ENCODE peak calls at places on chromosomes 16 and 17, in six cellular contexts. H is CD8-positive, alpha-beta T cell; S is breast epithelium; X is ovary; R is hepatocyte; M is naive thymus-derived CD4-positive, alpha-beta T cell. L is an unnamed sample.

GRCh38 chr17:77471984-77472836 is 331.4 kb downstream of the SEC14L1 start:
- DNase-seq in M (no peak), R (peak; percentile 81), S (no peak), X (peak; percentile 72), H (no peak), L (no peak)

GRCh38 chr17:9360610-9361571 is 214.7 kb downstream of the STX8 start:
- DNase-seq in X (peak; percentile 58), H (no peak), S (no peak), M (no peak), R (peak; percentile 75), L (no peak)

GRCh38 chr17:68053237-68054030 is 17.9 kb downstream of the KPNA2 start:
- DNase-seq in H (no peak), R (no peak), S (no peak), M (no peak), X (no peak), L (no peak)

GRCh38 chr17:17690156-17690737 is 9.0 kb downstream of the RAI1 start:
- DNase-seq in M (no peak), R (no peak), H (no peak), S (no peak), X (no peak), L (no peak)

GRCh38 chr16:56337858-56338325 is 87.5 kb downstream of the AMFR start:
- DNase-seq in H (no peak), R (no peak), M (no peak), X (no peak), S (no peak), L (no peak)

GRCh38 chr17:57274162-57274561 is 17.8 kb downstream of the MSI2 start:
- DNase-seq in H (no peak), M (no peak), X (no peak), R (no peak), S (no peak), L (no peak)

GRCh38 chr17:48541574-48542113 is 3.3 kb downstream of the HOXB2 start:
- DNase-seq in M (peak; percentile 38), S (peak; percentile 79), X (no peak), R (peak; percentile 50), H (peak; percentile 37), L (peak; percentile 86)

GRCh38 chr16:85220125-85220839 is 108.0 kb upstream of the CIBAR2 start:
- DNase-seq in S (no peak), H (no peak), M (no peak), X (peak; percentile 87), R (peak; percentile 73), L (no peak)

GRCh38 chr16:57893559-57894389 is 77.2 kb downstream of the CNGB1 start:
- DNase-seq in X (no peak), R (peak; percentile 72), S (no peak), H (no peak), M (no peak), L (no peak)

GRCh38 chr17:58006563-58006923 is 503 bp downstream of the SRSF1 start:
- DNase-seq in M (peak; percentile 33), S (peak; percentile 72), R (peak; percentile 93), H (peak; percentile 40), X (peak; percentile 88), L (peak; percentile 80)

GRCh38 chr16:24553983-24554382 is 14.6 kb downstream of the RBBP6 start:
- DNase-seq in M (no peak), S (no peak), X (no peak), R (no peak), H (no peak), L (no peak)

GRCh38 chr16:31487720-31488629 is 5.1 kb downstream of the SLC5A2 start:
- DNase-seq in H (peak; percentile 61), R (peak; percentile 82), X (no peak), S (no peak), M (peak; percentile 68), L (no peak)

GRCh38 chr16:30722916-30723315 is 23.9 kb downstream of the SRCAP start:
- DNase-seq in H (no peak), S (no peak), M (no peak), R (no peak), X (no peak), L (no peak)

GRCh38 chr17:14381606-14382005 is 80.7 kb downstream of the HS3ST3B1 start:
- DNase-seq in X (no peak), R (no peak), S (no peak), M (no peak), H (no peak), L (no peak)

GRCh38 chr16:19706846-19707245 is 11.2 kb downstream of the KNOP1 start:
- DNase-seq in X (no peak), M (no peak), S (no peak), H (no peak), R (no peak), L (no peak)

GRCh38 chr16:19704321-19705130 is 13.5 kb downstream of the KNOP1 start:
- DNase-seq in M (no peak), R (peak; percentile 43), X (peak; percentile 60), H (no peak), S (no peak), L (no peak)

GRCh38 chr16:19705131-19705501 is 12.9 kb downstream of the KNOP1 start:
- DNase-seq in X (no peak), M (no peak), S (no peak), H (no peak), R (no peak), L (no peak)

GRCh38 chr16:19707699-19708497 is 10.1 kb downstream of the KNOP1 start:
- DNase-seq in H (no peak), S (no peak), R (no peak), M (no peak), X (no peak), L (no peak)

GRCh38 chr16:19705843-19706242 is 12.2 kb downstream of the KNOP1 start:
- DNase-seq in X (no peak), H (no peak), M (no peak), S (no peak), R (no peak), L (no peak)
- H3K27ac ChIP-seq in X (no peak overlapping the region), H (no peak overlapping the region), M (no peak overlapping the region), S (peak overlapping the region; percentile 84), R (no peak overlapping the region), L (no peak overlapping the region)

DNA sequence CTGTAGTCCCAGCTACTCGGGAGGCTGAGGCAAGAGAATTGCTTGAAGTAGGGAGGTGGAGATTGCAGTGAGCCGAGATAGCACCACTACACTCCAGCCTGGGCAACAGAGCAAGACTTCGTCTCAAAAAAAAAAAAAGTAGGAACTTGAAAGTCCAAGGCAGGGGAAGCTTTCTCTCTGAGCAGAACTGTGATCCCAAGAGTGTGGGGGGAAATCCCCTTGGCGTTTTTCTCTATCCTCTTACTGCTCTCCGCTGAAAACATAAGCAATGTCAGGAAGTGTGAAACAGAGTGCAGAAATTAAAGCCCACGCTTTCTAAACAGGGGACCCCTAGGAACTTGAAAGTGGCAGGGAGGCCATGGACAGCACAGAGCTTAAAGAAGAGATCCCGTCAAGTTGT is 9.8 kb upstream of the CMTM3 start:
- DNase-seq in S (no peak), H (no peak), R (no peak), M (no peak), X (no peak), L (no peak)
- H3K27ac ChIP-seq in S (no peak overlapping the region), H (no peak overlapping the region), R (no peak overlapping the region), M (no peak overlapping the region), X (no peak overlapping the region), L (no peak overlapping the region)

DNA sequence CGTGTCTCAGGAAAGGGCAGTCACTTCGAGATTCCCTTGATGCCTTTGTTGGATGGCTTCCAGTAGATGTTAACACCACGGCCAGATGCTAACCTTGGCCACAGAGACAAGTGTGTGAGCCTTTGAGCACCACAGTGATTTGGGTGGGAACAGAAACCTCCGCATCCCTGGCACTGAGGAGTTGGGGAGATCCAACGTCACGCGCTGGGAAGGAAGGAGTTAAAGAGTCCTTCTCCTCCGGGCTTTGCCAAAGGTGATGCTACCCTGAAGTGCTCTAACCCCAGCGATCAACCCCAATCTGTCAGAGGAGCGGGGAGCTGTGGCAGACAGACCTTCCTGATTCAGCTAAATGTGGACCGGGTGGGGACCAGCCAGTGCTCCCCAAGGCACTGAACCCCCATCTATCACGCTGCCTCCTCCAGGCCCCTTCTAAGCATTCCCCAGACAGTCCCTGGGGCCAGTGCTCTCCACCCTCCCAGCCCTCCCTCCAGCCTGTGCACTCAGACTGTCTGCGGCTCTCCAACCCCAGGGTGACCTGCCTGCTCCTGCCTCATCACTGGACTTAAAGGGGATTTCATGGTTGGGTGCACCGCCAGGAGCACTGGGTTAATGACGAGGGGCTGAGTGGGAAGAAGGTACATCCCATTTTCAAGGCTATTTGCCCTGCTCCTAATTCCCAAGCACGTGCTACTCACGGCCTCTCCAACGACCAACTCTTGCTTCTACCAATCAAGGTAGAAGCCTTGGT is 3.2 kb upstream of the ABR start:
- DNase-seq in X (no peak), S (no peak), M (no peak), H (no peak), R (no peak), L (no peak)
- H3K27ac ChIP-seq in X (no peak overlapping the region), S (peak overlapping the region; percentile 43), M (no peak overlapping the region), H (no peak overlapping the region), R (no peak overlapping the region), L (peak overlapping the region; percentile 42)

GRCh38 chr17:75318211-75318610 is 29.0 kb upstream of the SLC25A19 start:
- DNase-seq in M (no peak), R (no peak), H (no peak), S (no peak), X (no peak), L (no peak)

GRCh38 chr17:75317671-75318070 is 28.4 kb upstream of the SLC25A19 start:
- DNase-seq in S (no peak), R (no peak), M (no peak), X (no peak), H (no peak), L (no peak)

GRCh38 chr17:75315541-75316243 is 26.5 kb upstream of the SLC25A19 start:
- DNase-seq in S (no peak), R (no peak), M (no peak), X (no peak), H (no peak), L (no peak)

GRCh38 chr17:75316253-75316652 is 27.0 kb upstream of the SLC25A19 start:
- DNase-seq in M (no peak), R (no peak), H (no peak), S (no peak), X (no peak), L (no peak)

DNA sequence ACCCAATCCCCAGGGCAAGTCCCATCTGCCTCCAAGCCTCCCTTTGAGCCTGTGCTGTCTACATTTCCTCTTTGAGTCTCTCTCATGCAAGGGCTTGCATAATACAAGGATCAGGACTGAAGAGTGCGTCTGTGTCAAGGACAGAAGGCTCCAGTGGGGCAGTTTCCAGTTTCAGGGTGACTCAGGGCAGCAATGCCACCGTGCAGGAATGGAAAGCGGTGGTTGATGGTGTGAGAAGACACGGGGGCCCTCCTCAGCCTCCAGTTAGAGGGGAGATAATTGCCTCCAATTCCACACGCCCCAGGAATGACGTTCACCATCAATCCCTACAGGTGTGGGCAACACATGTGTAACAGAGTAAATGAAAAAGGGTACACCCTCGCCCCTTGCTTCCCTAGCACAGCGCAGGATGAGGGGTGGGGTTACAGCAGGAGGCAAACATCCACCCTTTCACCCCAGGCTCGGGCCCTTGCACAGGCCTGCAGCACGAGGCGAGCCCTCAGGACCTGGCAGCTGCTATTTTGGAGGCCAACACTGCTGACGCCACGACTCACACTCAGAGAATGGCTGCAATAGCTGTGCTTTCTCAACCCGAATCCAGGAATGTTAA is 24.8 kb upstream of the SLC25A19 start:
- DNase-seq in R (no peak), H (no peak), X (no peak), M (no peak), S (no peak), L (no peak)
- H3K27ac ChIP-seq in R (no peak overlapping the region), H (no peak overlapping the region), X (no peak overlapping the region), M (no peak overlapping the region), S (peak overlapping the region; percentile 43), L (peak overlapping the region; percentile 9)

GRCh38 chr16:88813396-88814143 is 1.8 kb upstream of the APRT start:
- DNase-seq in H (no peak), X (no peak), S (no peak), R (no peak), M (no peak), L (no peak)
- H3K27ac ChIP-seq in H (no peak overlapping the region), X (no peak overlapping the region), S (peak overlapping the region; percentile 92), R (no peak overlapping the region), M (no peak overlapping the region), L (no peak overlapping the region)